ENCODE peak calls at places on chromosome 13, in eight cellular contexts. A is H9; K is spleen; Q is ovary; P is substantia nigra; U is colonic mucosa; F is effector memory CD4-positive, alpha-beta T cell; G is dorsolateral prefrontal cortex. E is an unnamed sample.

GRCh38 chr13:23467048-23467931 is 33.8 kb upstream of the SACS start:
- DNase-seq in P (no peak), K (peak; percentile 79), G (no peak), U (no peak), F (no peak), Q (no peak), A (no peak), E (no peak)

GRCh38 chr13:48411281-48412099 is 1.4 kb downstream of the LPAR6 start:
- DNase-seq in G (no peak), P (no peak), K (no peak), Q (no peak), F (no peak), U (peak; percentile 33), A (no peak), E (no peak)

GRCh38 chr13:46761866-46762265 is 35.1 kb downstream of the ESD start:
- DNase-seq in K (no peak), G (no peak), F (no peak), U (peak; percentile 50), Q (no peak), P (no peak), A (no peak), E (no peak)

GRCh38 chr13:39773833-39774232 is 118.4 kb downstream of the COG6 start:
- DNase-seq in F (no peak), A (no peak), G (no peak), Q (no peak), P (no peak), U (no peak), K (no peak), E (no peak)

GRCh38 chr13:92187378-92187989 is 789.1 kb downstream of the GPC5 start:
- DNase-seq in A (no peak), Q (no peak), F (no peak), G (no peak), U (peak; percentile 28), K (no peak), P (no peak), E (no peak)

GRCh38 chr13:105184221-105184620 is 1351.2 kb downstream of the EFNB2 start:
- DNase-seq in U (no peak), A (no peak), Q (no peak), G (no peak), P (no peak), F (no peak), K (no peak), E (no peak)

GRCh38 chr13:44117351-44117750 is 237.6 kb downstream of the LACC1 start:
- DNase-seq in K (no peak), G (no peak), A (no peak), Q (no peak), U (no peak), F (no peak), P (no peak), E (no peak)

GRCh38 chr13:93375491-93375890 is 148.9 kb downstream of the GPC6 start:
- DNase-seq in Q (no peak), A (no peak), K (no peak), F (no peak), P (no peak), G (no peak), U (no peak), E (no peak)

GRCh38 chr13:40974460-40975407 is 44.4 kb downstream of the ELF1 start:
- DNase-seq in P (no peak), G (no peak), F (no peak), U (peak; percentile 55), K (no peak), A (peak; percentile 35), Q (no peak), E (peak; percentile 35)

GRCh38 chr13:75135325-75135825 is 346.6 kb downstream of the TBC1D4 start:
- DNase-seq in A (no peak), U (no peak), F (no peak), Q (no peak), P (no peak), G (no peak), K (no peak), E (no peak)

GRCh38 chr13:40390290-40391008 is 276.0 kb downstream of the FOXO1 start:
- DNase-seq in U (peak; percentile 1), P (no peak), F (no peak), A (no peak), K (no peak), Q (no peak), G (no peak), E (no peak)

GRCh38 chr13:107043016-107043957 is 475.4 kb upstream of the ARGLU1 start:
- DNase-seq in A (no peak), K (no peak), F (no peak), U (no peak), P (no peak), G (no peak), Q (no peak), E (no peak)

GRCh38 chr13:26509491-26509890 is 48.0 kb upstream of the WASF3 start:
- DNase-seq in P (no peak), A (no peak), F (no peak), G (no peak), U (no peak), K (no peak), Q (no peak), E (no peak)

GRCh38 chr13:112486386-112487126 is 101.4 kb downstream of the TUBGCP3 start:
- DNase-seq in P (no peak), F (no peak), Q (no peak), K (no peak), U (no peak), G (no peak), A (no peak), E (no peak)

DNA sequence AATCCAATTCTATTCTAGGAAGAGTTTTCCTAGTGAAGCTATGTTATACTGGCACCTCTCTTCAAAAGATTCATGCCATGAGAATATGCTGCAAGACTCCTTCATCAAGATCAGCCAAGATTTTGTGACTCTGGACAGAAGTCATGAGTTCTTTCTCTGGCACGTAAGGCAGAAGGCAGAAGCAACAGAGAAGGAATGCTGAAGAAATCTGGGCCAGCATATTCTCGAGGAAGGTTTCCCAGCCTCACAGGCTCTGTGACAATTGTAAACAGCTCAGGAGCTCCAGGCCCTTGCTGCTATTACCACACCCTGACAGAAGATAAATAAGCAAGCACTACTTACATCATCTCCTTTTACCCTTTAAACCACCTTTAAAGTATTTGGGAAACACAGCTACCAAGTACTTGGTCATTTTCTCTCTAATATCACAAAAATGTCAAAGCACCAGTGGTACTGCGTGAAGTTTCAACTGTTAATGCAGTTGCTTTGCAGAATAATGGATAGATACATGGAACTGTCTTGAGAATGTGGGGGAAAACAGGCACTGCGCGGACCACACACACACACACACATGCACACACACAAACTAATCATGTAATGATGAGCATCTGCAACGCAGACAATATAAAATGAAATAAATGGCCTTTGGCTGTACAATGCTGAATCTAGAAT is 55.4 kb downstream of the INTS6 start:
- DNase-seq in A (no peak), P (no peak), U (no peak), G (no peak), F (no peak), Q (no peak), K (no peak), E (no peak)
- H3K27ac ChIP-seq in A (no peak overlapping the region), P (no peak overlapping the region), U (no peak overlapping the region), G (no peak overlapping the region), F (no peak overlapping the region), Q (no peak overlapping the region), K (no peak overlapping the region), E (no peak overlapping the region)

DNA sequence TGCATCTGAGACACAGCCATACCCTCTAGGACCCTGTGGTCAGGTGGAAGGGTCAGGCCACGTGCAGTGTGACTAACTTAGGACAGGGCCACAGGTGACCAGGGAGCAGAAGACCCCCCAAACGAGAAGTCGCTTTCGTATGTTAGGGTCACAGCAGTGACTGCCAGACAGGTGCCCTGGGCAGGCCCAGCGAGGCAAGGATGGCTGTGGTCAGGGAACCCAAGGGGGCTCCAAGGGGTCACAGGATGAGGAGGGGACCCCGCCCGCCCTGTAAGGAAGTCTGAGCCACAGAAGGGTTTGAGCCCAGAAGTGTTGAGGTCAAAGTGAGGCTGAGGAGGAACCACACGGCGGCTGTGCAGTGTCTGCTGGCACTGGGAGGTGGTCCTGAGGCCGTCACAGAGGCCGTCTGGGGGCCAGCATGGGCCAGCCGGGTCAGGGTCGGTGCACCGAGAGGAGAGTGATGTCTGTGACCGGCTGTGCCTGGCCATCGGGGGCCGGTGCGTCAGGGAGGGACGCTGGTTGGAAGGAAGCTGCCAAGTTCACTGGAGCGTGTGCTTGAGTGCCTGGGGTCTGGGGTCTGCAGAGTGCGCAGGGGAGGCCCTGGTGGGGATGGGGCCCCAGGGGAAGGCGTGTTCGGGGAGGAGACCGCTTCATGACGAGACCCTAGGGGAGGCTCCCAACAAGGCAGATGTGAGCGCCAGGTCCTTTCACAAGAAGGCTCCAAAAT is 24.8 kb upstream of the TMEM255B start:
- DNase-seq in U (no peak), G (no peak), P (no peak), Q (no peak), A (no peak), K (peak; percentile 60), F (no peak), E (no peak)
- H3K27ac ChIP-seq in U (no peak overlapping the region), G (no peak overlapping the region), P (no peak overlapping the region), Q (no peak overlapping the region), A (no peak overlapping the region), K (no peak overlapping the region), F (no peak overlapping the region), E (no peak overlapping the region)

GRCh38 chr13:27665761-27666160 is 44.1 kb downstream of the POLR1D start:
- DNase-seq in U (no peak), A (no peak), Q (no peak), G (no peak), K (no peak), F (no peak), P (no peak), E (no peak)

GRCh38 chr13:27663947-27664346 is 42.3 kb downstream of the POLR1D start:
- DNase-seq in G (no peak), P (no peak), Q (no peak), A (peak; percentile 33), K (no peak), F (no peak), U (no peak), E (no peak)

GRCh38 chr13:27665333-27665732 is 43.6 kb downstream of the POLR1D start:
- DNase-seq in G (no peak), K (no peak), F (no peak), A (no peak), P (no peak), Q (no peak), U (no peak), E (no peak)

GRCh38 chr13:27667946-27668345 is 46.3 kb downstream of the POLR1D start:
- DNase-seq in K (no peak), G (no peak), U (no peak), P (no peak), F (no peak), A (no peak), Q (no peak), E (no peak)

GRCh38 chr13:27666951-27667350 is 45.3 kb downstream of the POLR1D start:
- DNase-seq in K (no peak), A (no peak), P (no peak), G (no peak), F (no peak), Q (no peak), U (no peak), E (no peak)
- H3K27ac ChIP-seq in K (no peak overlapping the region), A (no peak overlapping the region), P (no peak overlapping the region), G (no peak overlapping the region), F (no peak overlapping the region), Q (no peak overlapping the region), U (no peak overlapping the region), E (no peak overlapping the region)

DNA sequence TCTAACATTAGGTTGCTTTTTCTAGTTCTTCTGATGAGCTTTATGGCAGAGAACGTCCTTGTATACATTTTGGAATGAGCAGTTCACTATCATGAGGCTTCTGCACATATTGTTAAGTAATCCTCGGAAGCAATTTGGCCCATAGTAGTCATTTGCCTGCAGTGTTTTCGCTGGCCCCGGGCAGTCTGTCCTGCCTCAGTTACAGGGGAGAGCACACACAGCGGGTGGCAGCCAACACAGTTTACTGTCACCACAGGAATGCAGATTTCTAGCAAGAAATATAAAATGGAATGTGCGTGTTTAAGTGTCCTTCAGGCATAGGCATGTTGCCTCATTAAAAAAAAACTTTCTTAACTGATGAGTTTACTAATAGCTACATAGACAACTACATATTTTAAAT is 71.5 kb upstream of the GJB6 start:
- DNase-seq in Q (no peak), G (no peak), K (no peak), F (no peak), P (no peak), U (no peak), A (no peak), E (peak; percentile 7)
- H3K27ac ChIP-seq in Q (no peak overlapping the region), G (no peak overlapping the region), K (no peak overlapping the region), F (no peak overlapping the region), P (no peak overlapping the region), U (no peak overlapping the region), A (no peak overlapping the region), E (no peak overlapping the region)

E was measured in Peyer's patch.